ENCODE peak calls at places on chromosome 6, in five cellular contexts. Z is lower lobe of right lung, O is spleen, M is PC-3, L is SJSA1. K is an unnamed sample.

GRCh38 chr6:130322673-130323268 is 43.0 kb upstream of the TMEM200A start:
- DNase-seq in Z (no peak), O (no peak), M (peak; percentile 68), L (no peak), K (peak; percentile 20)

GRCh38 chr6:158574800-158575199 is 14.9 kb downstream of the TMEM181 start:
- DNase-seq in Z (no peak), O (no peak), M (no peak), L (peak; percentile 7), K (no peak)

GRCh38 chr6:148109732-148110131 is 232.9 kb upstream of the SASH1 start:
- DNase-seq in Z (peak; percentile 72), O (no peak), M (no peak), L (no peak), K (no peak)

GRCh38 chr6:145815351-145815772 is 767 bp upstream of the FBXO30 start:
- DNase-seq in Z (no peak), O (no peak), M (no peak), L (peak; percentile 49), K (no peak)

GRCh38 chr6:151087861-151088598 is 151.7 kb upstream of the AKAP12 start:
- DNase-seq in Z (no peak), O (no peak), M (no peak), L (no peak), K (no peak)

GRCh38 chr6:42429042-42429574 is 22.6 kb downstream of the TRERF1 start:
- DNase-seq in Z (no peak), O (no peak), M (no peak), L (no peak), K (no peak)

GRCh38 chr6:13847651-13848050 is 33.3 kb upstream of the MCUR1 start:
- DNase-seq in Z (no peak), O (no peak), M (no peak), L (peak; percentile 3), K (no peak)

GRCh38 chr6:72620866-72621242 is 1.0 kb upstream of the KCNQ5 start:
- DNase-seq in Z (no peak), O (peak; percentile 80), M (no peak), L (no peak), K (no peak)

GRCh38 chr6:138577151-138577915 is 78.0 kb upstream of the NHSL1 start:
- DNase-seq in Z (no peak), O (no peak), M (no peak), L (no peak), K (no peak)

GRCh38 chr6:112253842-112254816 is at the start of gene LAMA4:
- DNase-seq in Z (peak; percentile 53), O (peak; percentile 77), M (peak; percentile 50), L (peak; percentile 54), K (no peak)

GRCh38 chr6:84528201-84528600 is 236.2 kb downstream of the TBX18 start:
- DNase-seq in Z (no peak), O (no peak), M (no peak), L (no peak), K (no peak)

GRCh38 chr6:113825776-113826175 is 31.4 kb upstream of the MARCKS start:
- DNase-seq in Z (peak; percentile 60), O (no peak), M (no peak), L (peak; percentile 75), K (peak; percentile 73)

GRCh38 chr6:166810864-166811263 is 145.5 kb downstream of the RNASET2 start:
- DNase-seq in Z (no peak), O (no peak), M (no peak), L (no peak), K (no peak)

GRCh38 chr6:65760285-65760684 is 53.3 kb upstream of the EYS start:
- DNase-seq in Z (no peak), O (no peak), M (peak; percentile 61), L (no peak), K (no peak)

DNA sequence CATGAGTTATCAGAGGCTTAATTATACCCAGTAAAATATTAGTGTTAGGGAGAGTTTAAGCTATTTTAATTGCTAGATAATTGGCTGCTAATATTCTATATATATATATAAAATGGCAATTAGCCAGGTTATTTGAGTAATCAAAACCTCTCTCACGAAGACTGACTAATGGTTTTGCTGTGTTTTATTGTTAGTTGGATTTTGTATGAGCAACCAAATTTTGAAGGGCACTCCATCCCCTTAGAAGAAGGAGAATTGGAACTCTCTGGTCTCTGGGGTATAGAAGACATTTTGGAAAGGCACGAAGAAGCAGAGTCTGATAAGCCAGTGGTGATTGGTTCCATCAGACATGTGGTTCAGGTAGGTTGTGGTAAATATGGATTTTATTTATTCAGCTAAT is 102.2 kb downstream of the RTN4IP1 start:
- DNase-seq in Z (no peak), O (no peak), M (peak; percentile 41), L (no peak), K (no peak)
- H3K27ac ChIP-seq in Z (no peak overlapping the region), O (no peak overlapping the region), M (peak overlapping the region; percentile 97), L (peak overlapping the region; percentile 68), K (no peak overlapping the region)

GRCh38 chr6:33634986-33635385 is 13.9 kb downstream of the ITPR3 start:
- DNase-seq in Z (no peak), O (no peak), M (no peak), L (no peak), K (no peak)

GRCh38 chr6:33633462-33634158 is 12.5 kb downstream of the ITPR3 start:
- DNase-seq in Z (peak; percentile 85), O (peak; percentile 91), M (peak; percentile 49), L (no peak), K (peak; percentile 53)

GRCh38 chr6:33633084-33633461 is 12.0 kb downstream of the ITPR3 start:
- DNase-seq in Z (no peak), O (no peak), M (no peak), L (no peak), K (no peak)

GRCh38 chr6:33632603-33633039 is 11.5 kb downstream of the ITPR3 start:
- DNase-seq in Z (peak; percentile 69), O (peak; percentile 82), M (peak; percentile 64), L (no peak), K (no peak)

GRCh38 chr6:33634203-33634727 is 13.1 kb downstream of the ITPR3 start:
- DNase-seq in Z (peak; percentile 66), O (no peak), M (no peak), L (no peak), K (no peak)
- H3K27ac ChIP-seq in Z (peak overlapping the region; percentile 2), O (peak overlapping the region; percentile 51), M (no peak overlapping the region), L (no peak overlapping the region), K (no peak overlapping the region)

GRCh38 chr6:489001-489400 is 97.4 kb downstream of the IRF4 start:
- DNase-seq in Z (no peak), O (no peak), M (no peak), L (no peak), K (no peak)
- H3K27ac ChIP-seq in Z (no peak overlapping the region), O (peak overlapping the region; percentile 59), M (no peak overlapping the region), L (no peak overlapping the region), K (no peak overlapping the region)

GRCh38 chr6:11586117-11586516 is 48.6 kb downstream of the TMEM170B start:
- DNase-seq in Z (no peak), O (no peak), M (peak; percentile 18), L (no peak), K (no peak)
- H3K27ac ChIP-seq in Z (no peak overlapping the region), O (no peak overlapping the region), M (no peak overlapping the region), L (peak overlapping the region; percentile 97), K (no peak overlapping the region)